ENCODE peak calls at places on chromosomes 13 and 19, in ten cellular contexts. K, N, R, C, E, G, W, Z, A and U are unnamed samples.

GRCh38 chr13:87669379-87669978 is 1.7 kb upstream of the SLITRK5 start:
- DNase-seq in K (no peak), N (peak), R (no peak), C (peak), E (no peak), G (no peak), W (no peak), Z (no peak), A (peak), U (no peak)

GRCh38 chr19:39497850-39498261 is 891 bp upstream of the DLL3 start:
- DNase-seq in K (no peak), N (peak), R (no peak), C (peak), E (no peak), G (no peak), W (peak), Z (peak), A (no peak), U (no peak)

GRCh38 chr19:47229674-47230121 is 1.3 kb downstream of the BBC3 start:
- DNase-seq in K (no peak), N (no peak), R (no peak), C (no peak), E (no peak), G (no peak), W (no peak), Z (peak), A (no peak), U (no peak)

GRCh38 chr13:32407854-32408253 is 20.1 kb downstream of the N4BP2L1 start:
- DNase-seq in K (no peak), N (no peak), R (no peak), C (no peak), E (no peak), G (no peak), W (no peak), Z (no peak), A (no peak), U (no peak)

GRCh38 chr19:13804830-13805683 is 9.8 kb downstream of the ZSWIM4 start:
- DNase-seq in K (no peak), N (no peak), R (no peak), C (no peak), E (no peak), G (no peak), W (peak), Z (peak), A (no peak), U (no peak)

GRCh38 chr19:33204136-33204973 is 10.2 kb downstream of the LRP3 start:
- DNase-seq in K (peak), N (no peak), R (no peak), C (no peak), E (no peak), G (no peak), W (no peak), Z (no peak), A (no peak), U (no peak)

GRCh38 chr19:19040417-19040816 is 7.0 kb downstream of the ARMC6 start:
- DNase-seq in K (no peak), N (no peak), R (no peak), C (no peak), E (peak), G (peak), W (no peak), Z (no peak), A (peak), U (no peak)

GRCh38 chr13:100100115-100100879 is 11.4 kb downstream of the PCCA start:
- DNase-seq in K (no peak), N (no peak), R (no peak), C (peak), E (peak), G (peak), W (no peak), Z (no peak), A (peak), U (no peak)

GRCh38 chr13:110617326-110618072 is 2.2 kb downstream of the NAXD start:
- DNase-seq in K (no peak), N (no peak), R (no peak), C (no peak), E (peak), G (peak), W (no peak), Z (no peak), A (peak), U (no peak)

GRCh38 chr13:32409561-32410440 is 18.1 kb downstream of the N4BP2L1 start:
- DNase-seq in K (no peak), N (peak), R (no peak), C (no peak), E (peak), G (peak), W (peak), Z (peak), A (peak), U (no peak)

GRCh38 chr19:34430738-34431625 is 2.8 kb downstream of the UBA2 start:
- DNase-seq in K (no peak), N (no peak), R (peak), C (peak), E (no peak), G (no peak), W (peak), Z (peak), A (peak), U (peak)

GRCh38 chr19:48913114-48913513 is 13.0 kb downstream of the NUCB1 start:
- DNase-seq in K (no peak), N (no peak), R (no peak), C (peak), E (no peak), G (no peak), W (no peak), Z (peak), A (no peak), U (peak)

GRCh38 chr19:37975596-37976515 is 68.8 kb downstream of the SIPA1L3 start:
- DNase-seq in K (no peak), N (no peak), R (no peak), C (no peak), E (no peak), G (no peak), W (no peak), Z (no peak), A (no peak), U (no peak)

GRCh38 chr13:33931397-33931987 is 113.5 kb downstream of the RFC3 start:
- DNase-seq in K (no peak), N (peak), R (no peak), C (peak), E (no peak), G (no peak), W (peak), Z (no peak), A (peak), U (peak)

GRCh38 chr19:2888739-2889224 is 11.9 kb upstream of the ZNF57 start:
- DNase-seq in K (peak), N (no peak), R (peak), C (no peak), E (no peak), G (no peak), W (peak), Z (no peak), A (no peak), U (peak)

GRCh38 chr19:31611348-31611877 is 262.2 kb upstream of the TSHZ3 start:
- DNase-seq in K (no peak), N (no peak), R (no peak), C (no peak), E (no peak), G (no peak), W (no peak), Z (no peak), A (no peak), U (no peak)

GRCh38 chr13:68810660-68811059 is 1297.0 kb upstream of the ATXN8OS start:
- DNase-seq in K (no peak), N (no peak), R (no peak), C (peak), E (no peak), G (no peak), W (no peak), Z (no peak), A (no peak), U (no peak)

GRCh38 chr13:33537691-33538090 is 252.1 kb upstream of the STARD13 start:
- DNase-seq in K (no peak), N (no peak), R (no peak), C (no peak), E (no peak), G (no peak), W (no peak), Z (no peak), A (no peak), U (no peak)

GRCh38 chr19:15283141-15283885 is 49.0 kb downstream of the BRD4 start:
- DNase-seq in K (no peak), N (no peak), R (peak), C (no peak), E (no peak), G (no peak), W (no peak), Z (no peak), A (peak), U (no peak)

GRCh38 chr13:111302045-111302722 is 18.3 kb upstream of the TEX29 start:
- DNase-seq in K (peak), N (no peak), R (no peak), C (no peak), E (no peak), G (no peak), W (no peak), Z (no peak), A (peak), U (no peak)

GRCh38 chr19:11950312-11950711 is 14.5 kb upstream of the ZNF763 start:
- DNase-seq in K (no peak), N (no peak), R (no peak), C (no peak), E (no peak), G (no peak), W (no peak), Z (no peak), A (no peak), U (no peak)

GRCh38 chr13:46622918-46623256 is 69.9 kb downstream of the LRCH1 start:
- DNase-seq in K (no peak), N (no peak), R (no peak), C (no peak), E (peak), G (peak), W (no peak), Z (no peak), A (no peak), U (no peak)

GRCh38 chr13:90105276-90105675 is 1242.2 kb upstream of the MIR17HG start:
- DNase-seq in K (no peak), N (no peak), R (no peak), C (peak), E (no peak), G (no peak), W (no peak), Z (peak), A (peak), U (no peak)

GRCh38 chr13:113122571-113123225 is at the start of gene F10:
- DNase-seq in K (peak), N (no peak), R (no peak), C (no peak), E (peak), G (peak), W (peak), Z (peak), A (no peak), U (no peak)

GRCh38 chr13:44048326-44048725 is 168.6 kb downstream of the LACC1 start:
- DNase-seq in K (no peak), N (no peak), R (no peak), C (peak), E (no peak), G (no peak), W (no peak), Z (no peak), A (no peak), U (no peak)

GRCh38 chr19:459724-460511 is 915 bp downstream of the SHC2 start:
- DNase-seq in K (peak), N (no peak), R (no peak), C (no peak), E (peak), G (peak), W (peak), Z (peak), A (no peak), U (peak)

GRCh38 chr13:114099191-114099590 is 33.2 kb downstream of the RASA3 start:
- DNase-seq in K (peak), N (peak), R (no peak), C (peak), E (no peak), G (peak), W (peak), Z (peak), A (no peak), U (no peak)

GRCh38 chr19:18853755-18854427 is 22.1 kb downstream of the UPF1 start:
- DNase-seq in K (no peak), N (no peak), R (no peak), C (peak), E (no peak), G (no peak), W (no peak), Z (no peak), A (no peak), U (no peak)

GRCh38 chr19:47598407-47599349 is 10.3 kb upstream of the BICRA start:
- DNase-seq in K (no peak), N (no peak), R (no peak), C (peak), E (no peak), G (peak), W (peak), Z (peak), A (peak), U (no peak)

GRCh38 chr19:17606786-17607185 is 51.3 kb downstream of the COLGALT1 start:
- DNase-seq in K (no peak), N (no peak), R (no peak), C (no peak), E (no peak), G (no peak), W (peak), Z (no peak), A (no peak), U (no peak)

GRCh38 chr19:48818234-48818823 is 7.5 kb upstream of the BCAT2 start:
- DNase-seq in K (no peak), N (peak), R (no peak), C (no peak), E (peak), G (no peak), W (no peak), Z (no peak), A (no peak), U (no peak)

GRCh38 chr13:103961784-103962183 is 895.6 kb upstream of the SLC10A2 start:
- DNase-seq in K (no peak), N (no peak), R (no peak), C (no peak), E (no peak), G (no peak), W (no peak), Z (no peak), A (no peak), U (no peak)

GRCh38 chr19:42193294-42193693 is 24.2 kb downstream of the DEDD2 start:
- DNase-seq in K (peak), N (no peak), R (no peak), C (no peak), E (no peak), G (no peak), W (no peak), Z (no peak), A (no peak), U (no peak)

GRCh38 chr19:40416918-40417713 is 3.9 kb upstream of the PRX start:
- DNase-seq in K (peak), N (no peak), R (no peak), C (peak), E (no peak), G (no peak), W (no peak), Z (no peak), A (peak), U (no peak)

GRCh38 chr19:53864308-53864836 is 3.3 kb upstream of the MYADM start:
- DNase-seq in K (no peak), N (peak), R (no peak), C (no peak), E (peak), G (no peak), W (no peak), Z (no peak), A (no peak), U (no peak)

GRCh38 chr13:41621716-41622508 is 164.6 kb downstream of the RGCC start:
- DNase-seq in K (no peak), N (no peak), R (no peak), C (no peak), E (peak), G (no peak), W (no peak), Z (no peak), A (no peak), U (no peak)

GRCh38 chr19:28466107-28467045 is 746.6 kb downstream of the UQCRFS1 start:
- DNase-seq in K (no peak), N (peak), R (peak), C (peak), E (peak), G (no peak), W (peak), Z (peak), A (peak), U (peak)

GRCh38 chr19:18718846-18719458 is 35.5 kb downstream of the CRTC1 start:
- DNase-seq in K (no peak), N (no peak), R (no peak), C (no peak), E (no peak), G (no peak), W (no peak), Z (no peak), A (no peak), U (no peak)

GRCh38 chr19:57152921-57153320 is 7.9 kb upstream of the ZIM3 start:
- DNase-seq in K (no peak), N (no peak), R (no peak), C (no peak), E (no peak), G (no peak), W (no peak), Z (no peak), A (no peak), U (no peak)